ENCODE peak calls at places on chromosomes 6 and 20, in five cellular contexts. Y is HL-60, D is left ventricle myocardium inferior, O is body of pancreas, E is AG09319. T is an unnamed sample.

GRCh38 chr6:122624853-122625252 is 14.6 kb downstream of the PKIB start:
- DNase-seq in O (no peak), Y (no peak), D (no peak), E (no peak), T (no peak)

GRCh38 chr6:3390698-3391097 is 66.2 kb downstream of the SLC22A23 start:
- DNase-seq in E (peak), O (no peak), Y (no peak), D (peak), T (peak)

GRCh38 chr20:53767206-53767924 is 173.7 kb upstream of the ZNF217 start:
- DNase-seq in Y (no peak), E (no peak), D (no peak), O (no peak), T (no peak)

GRCh38 chr6:136613477-136613876 is 63.3 kb upstream of the MAP7 start:
- DNase-seq in E (no peak), Y (no peak), D (no peak), O (no peak), T (peak)

GRCh38 chr6:6694368-6694780 is 105.9 kb downstream of the LY86 start:
- DNase-seq in O (no peak), Y (no peak), D (no peak), E (no peak), T (no peak)

GRCh38 chr6:14550817-14551216 is 433.2 kb downstream of the CD83 start:
- DNase-seq in E (no peak), Y (no peak), D (peak), O (no peak), T (peak)

GRCh38 chr6:163284151-163284550 is 130.4 kb upstream of the QKI start:
- DNase-seq in E (no peak), O (no peak), D (no peak), Y (no peak), T (no peak)

GRCh38 chr20:46255440-46256104 is 52.7 kb downstream of the CDH22 start:
- DNase-seq in D (peak), O (peak), Y (no peak), E (no peak), T (no peak)

GRCh38 chr6:132202569-132202968 is 198.7 kb downstream of the MOXD1 start:
- DNase-seq in E (peak), D (no peak), Y (no peak), O (no peak), T (peak)

GRCh38 chr20:43590036-43590391 is 723 bp upstream of the IFT52 start:
- DNase-seq in O (no peak), Y (no peak), E (no peak), D (no peak), T (no peak)

GRCh38 chr6:98838027-98838426 is 3.7 kb downstream of the POU3F2 start:
- DNase-seq in D (no peak), O (no peak), Y (no peak), E (no peak), T (no peak)

GRCh38 chr20:47989957-47990356 is 204.7 kb upstream of the SULF2 start:
- DNase-seq in O (no peak), Y (no peak), D (no peak), E (no peak), T (no peak)

GRCh38 chr20:44993343-44993742 is 27.0 kb downstream of the STK4 start:
- DNase-seq in Y (no peak), O (no peak), D (no peak), E (no peak), T (no peak)

GRCh38 chr6:109187399-109188114 is 92.2 kb downstream of the CEP57L1 start:
- DNase-seq in D (peak), O (peak), E (no peak), Y (peak), T (peak)

GRCh38 chr6:145531032-145531431 is 204.3 kb downstream of the EPM2A start:
- DNase-seq in D (no peak), Y (no peak), E (no peak), O (no peak), T (no peak)

GRCh38 chr6:145530454-145530853 is 204.9 kb downstream of the EPM2A start:
- DNase-seq in D (no peak), E (no peak), O (no peak), Y (no peak), T (no peak)

GRCh38 chr6:145532361-145532760 is 203.0 kb downstream of the EPM2A start:
- DNase-seq in D (no peak), E (no peak), Y (no peak), O (no peak), T (no peak)

GRCh38 chr6:145529582-145529981 is 205.7 kb downstream of the EPM2A start:
- DNase-seq in D (no peak), Y (no peak), O (no peak), E (no peak), T (no peak)

DNA sequence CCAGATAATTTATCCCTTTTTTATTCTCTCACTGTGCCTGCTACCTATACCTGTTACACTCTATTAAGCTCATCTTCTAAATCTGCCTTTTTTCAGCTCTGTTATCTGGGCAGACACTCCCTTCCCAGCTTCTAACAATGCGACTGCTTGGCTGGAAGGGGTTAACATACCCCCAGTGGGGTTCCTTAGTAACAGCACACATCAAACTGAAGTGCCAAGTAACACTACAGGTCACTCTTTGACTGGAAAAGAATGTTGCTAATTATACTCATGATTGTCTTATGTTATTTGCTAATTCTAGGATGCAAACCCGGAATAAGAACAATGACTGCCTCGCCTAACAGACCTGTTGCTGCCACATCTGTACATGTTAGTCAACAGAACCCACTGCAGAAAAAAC is 203.5 kb downstream of the EPM2A start:
- DNase-seq in O (no peak), D (no peak), E (no peak), Y (no peak), T (no peak)
- TF ChIP-seq CTCF in O (no peak), D (no peak), E (no peak), Y (no peak), T (no peak)

GRCh38 chr20:17062712-17063111 is 164.1 kb upstream of the PCSK2 start:
- DNase-seq in E (no peak), Y (no peak), D (no peak), O (no peak), T (no peak)

GRCh38 chr20:17061721-17062120 is 165.1 kb upstream of the PCSK2 start:
- DNase-seq in O (no peak), E (no peak), Y (no peak), D (no peak), T (no peak)

GRCh38 chr20:17059465-17059864 is 167.4 kb upstream of the PCSK2 start:
- DNase-seq in D (no peak), E (no peak), O (no peak), Y (no peak), T (peak)
- TF ChIP-seq CTCF in D (no peak), E (no peak), O (no peak), Y (no peak), T (no peak)

GRCh38 chr20:39880890-39881289 is 808.1 kb downstream of the MAFB start:
- DNase-seq in E (no peak), Y (no peak), D (no peak), O (no peak), T (peak)
- TF ChIP-seq CTCF in E (no peak), Y (peak), D (no peak), O (no peak), T (peak)

GRCh38 chr20:61253640-61254511 is 1.8 kb downstream of the CDH4 start:
- DNase-seq in O (no peak), Y (no peak), E (no peak), D (no peak), T (no peak)
- TF ChIP-seq CTCF in O (no peak), Y (no peak), E (no peak), D (no peak), T (no peak)

T was measured in AG10803.